ENCODE peak calls at places on chromosomes 3 and 15, in four cellular contexts. W is kidney glomerular epithelial cell, Y is T-helper 1 cell, N is skeletal muscle cell. S is an unnamed sample.

GRCh38 chr15:38685686-38686339 is 121.2 kb upstream of the RASGRP1 start:
- DNase-seq in N (no peak), W (no peak), Y (no peak), S (no peak)

GRCh38 chr3:195204360-195205166 is 66.4 kb downstream of the XXYLT1 start:
- DNase-seq in W (no peak), Y (no peak), N (no peak), S (no peak)

GRCh38 chr15:93047621-93048425 is 41.2 kb downstream of the RGMA start:
- DNase-seq in W (no peak), N (no peak), Y (no peak), S (no peak)

GRCh38 chr15:78988361-78988911 is 43.6 kb upstream of the CTSH start:
- DNase-seq in Y (no peak), N (peak; percentile 91), W (peak; percentile 97), S (peak; percentile 39)

GRCh38 chr15:58466566-58466965 is 34.8 kb downstream of the LIPC start:
- DNase-seq in W (no peak), N (no peak), Y (no peak), S (no peak)

GRCh38 chr3:52636673-52637072 is 49.0 kb downstream of the PBRM1 start:
- DNase-seq in Y (no peak), W (no peak), N (no peak), S (no peak)

GRCh38 chr3:49802719-49803463 is at the start of gene INKA1:
- DNase-seq in N (no peak), Y (peak; percentile 76), W (peak; percentile 55), S (peak; percentile 87)

GRCh38 chr3:146658841-146659240 is 53.7 kb upstream of the PLSCR5 start:
- DNase-seq in N (no peak), W (no peak), Y (no peak), S (no peak)

S was measured in HuH-7.